ENCODE peak calls at places on chromosomes 13 and 19, in four cellular contexts. One of them, this sample, is unnamed.

GRCh38 chr13:27487776-27488175 is 37.4 kb upstream of the MTIF3 start:
- DNase-seq in astrocyte: no peak
- DNase-seq in GM06990: no peak
- DNase-seq in heart left ventricle: no peak
- DNase-seq in this sample: no peak

GRCh38 chr13:113898391-113898790 is 34.5 kb upstream of the GAS6 start:
- DNase-seq in astrocyte: no peak
- DNase-seq in GM06990: no peak
- DNase-seq in heart left ventricle: peak; percentile 11
- DNase-seq in this sample: no peak

GRCh38 chr19:13181747-13182388 is 31.7 kb downstream of the IER2 start:
- DNase-seq in astrocyte: peak; percentile 66
- DNase-seq in GM06990: peak; percentile 67
- DNase-seq in heart left ventricle: peak; percentile 80
- DNase-seq in this sample: no peak

GRCh38 chr13:27172495-27172842 is 858 bp upstream of the USP12 start:
- DNase-seq in astrocyte: no peak
- DNase-seq in GM06990: no peak
- DNase-seq in heart left ventricle: no peak
- DNase-seq in this sample: no peak

GRCh38 chr19:51259348-51260245 is 8.7 kb downstream of the SIGLECL1 start:
- DNase-seq in astrocyte: no peak
- DNase-seq in GM06990: no peak
- DNase-seq in heart left ventricle: no peak
- DNase-seq in this sample: peak; percentile 37

GRCh38 chr19:46493236-46494114 is 2.2 kb downstream of the PNMA8B start:
- DNase-seq in astrocyte: no peak
- DNase-seq in GM06990: no peak
- DNase-seq in heart left ventricle: peak; percentile 76
- DNase-seq in this sample: peak; percentile 67

GRCh38 chr13:107650081-107650701 is 565.1 kb downstream of the LIG4 start:
- DNase-seq in astrocyte: peak; percentile 25
- DNase-seq in GM06990: peak; percentile 7
- DNase-seq in heart left ventricle: peak; percentile 63
- DNase-seq in this sample: peak; percentile 76

GRCh38 chr19:42066075-42066754 is 3.8 kb downstream of the GRIK5 start:
- DNase-seq in astrocyte: peak; percentile 10
- DNase-seq in GM06990: no peak
- DNase-seq in heart left ventricle: no peak
- DNase-seq in this sample: no peak

GRCh38 chr19:45676851-45677263 is 8.8 kb downstream of the GIPR start:
- DNase-seq in astrocyte: no peak
- DNase-seq in GM06990: no peak
- DNase-seq in heart left ventricle: no peak
- DNase-seq in this sample: no peak

GRCh38 chr13:47845981-47846380 is 155.1 kb downstream of the SUCLA2 start:
- DNase-seq in astrocyte: no peak
- DNase-seq in GM06990: no peak
- DNase-seq in heart left ventricle: no peak
- DNase-seq in this sample: no peak

GRCh38 chr13:94335786-94336357 is 143.6 kb downstream of the DCT start:
- DNase-seq in astrocyte: no peak
- DNase-seq in GM06990: no peak
- DNase-seq in heart left ventricle: no peak
- DNase-seq in this sample: no peak

GRCh38 chr13:31174018-31174417 is 12.3 kb upstream of the HSPH1 start:
- DNase-seq in astrocyte: peak; percentile 30
- DNase-seq in GM06990: no peak
- DNase-seq in heart left ventricle: no peak
- DNase-seq in this sample: no peak

GRCh38 chr19:11530432-11530831 is 1.5 kb upstream of the ECSIT start:
- DNase-seq in astrocyte: peak; percentile 68
- DNase-seq in GM06990: peak; percentile 64
- DNase-seq in heart left ventricle: peak; percentile 80
- DNase-seq in this sample: peak; percentile 39

GRCh38 chr13:51935326-51936171 is 73.8 kb downstream of the CCDC70 start:
- DNase-seq in astrocyte: no peak
- DNase-seq in GM06990: no peak
- DNase-seq in heart left ventricle: no peak
- DNase-seq in this sample: peak; percentile 26

GRCh38 chr19:6219147-6219525 is 60.6 kb downstream of the MLLT1 start:
- DNase-seq in astrocyte: no peak
- DNase-seq in GM06990: no peak
- DNase-seq in heart left ventricle: peak; percentile 57
- DNase-seq in this sample: no peak

GRCh38 chr19:34995551-34995950 is 4.6 kb upstream of the GRAMD1A start:
- DNase-seq in astrocyte: no peak
- DNase-seq in GM06990: no peak
- DNase-seq in heart left ventricle: no peak
- DNase-seq in this sample: no peak

GRCh38 chr19:50712833-50713232 is 6.8 kb downstream of the SHANK1 start:
- DNase-seq in astrocyte: no peak
- DNase-seq in GM06990: no peak
- DNase-seq in heart left ventricle: no peak
- DNase-seq in this sample: no peak

GRCh38 chr13:34411177-34411576 is 530.9 kb upstream of the NBEA start:
- DNase-seq in astrocyte: no peak
- DNase-seq in GM06990: no peak
- DNase-seq in heart left ventricle: no peak
- DNase-seq in this sample: no peak

GRCh38 chr19:7815325-7815724 is 14.7 kb upstream of the EVI5L start:
- DNase-seq in astrocyte: no peak
- DNase-seq in GM06990: peak; percentile 61
- DNase-seq in heart left ventricle: no peak
- DNase-seq in this sample: no peak

GRCh38 chr13:113951246-113951999 is 22.5 kb downstream of the C13orf46 start:
- DNase-seq in astrocyte: no peak
- DNase-seq in GM06990: peak; percentile 74
- DNase-seq in heart left ventricle: peak; percentile 92
- DNase-seq in this sample: peak; percentile 74

GRCh38 chr19:33395561-33396550 is 22.3 kb downstream of the CEBPG start:
- DNase-seq in astrocyte: peak; percentile 34
- DNase-seq in GM06990: no peak
- DNase-seq in heart left ventricle: peak; percentile 60
- DNase-seq in this sample: no peak

GRCh38 chr19:51127032-51127431 is 2.3 kb downstream of the SIGLEC9 start:
- DNase-seq in astrocyte: no peak
- DNase-seq in GM06990: no peak
- DNase-seq in heart left ventricle: no peak
- DNase-seq in this sample: no peak

GRCh38 chr19:6564393-6564792 is 26.6 kb downstream of the CD70 start:
- DNase-seq in astrocyte: no peak
- DNase-seq in GM06990: no peak
- DNase-seq in heart left ventricle: no peak
- DNase-seq in this sample: no peak

GRCh38 chr19:40523322-40524047 is 53.2 kb upstream of the SHKBP1 start:
- DNase-seq in astrocyte: peak; percentile 22
- DNase-seq in GM06990: peak; percentile 43
- DNase-seq in heart left ventricle: no peak
- DNase-seq in this sample: peak; percentile 72

GRCh38 chr13:70964124-70964523 is 855.9 kb upstream of the KLHL1 start:
- DNase-seq in astrocyte: no peak
- DNase-seq in GM06990: no peak
- DNase-seq in heart left ventricle: no peak
- DNase-seq in this sample: no peak
- TF ChIP-seq CTCF in astrocyte: peak; percentile 19
- TF ChIP-seq CTCF in GM06990: peak; percentile 33
- TF ChIP-seq CTCF in heart left ventricle: no peak
- TF ChIP-seq CTCF in this sample: peak; percentile 30

GRCh38 chr19:18522124-18522861 is 423 bp upstream of the ELL start:
- DNase-seq in astrocyte: peak; percentile 99
- DNase-seq in GM06990: peak; percentile 99
- DNase-seq in heart left ventricle: peak; percentile 100
- DNase-seq in this sample: peak; percentile 100
- TF ChIP-seq CTCF in astrocyte: no peak
- TF ChIP-seq CTCF in GM06990: no peak
- TF ChIP-seq CTCF in heart left ventricle: no peak
- TF ChIP-seq CTCF in this sample: no peak

DNA sequence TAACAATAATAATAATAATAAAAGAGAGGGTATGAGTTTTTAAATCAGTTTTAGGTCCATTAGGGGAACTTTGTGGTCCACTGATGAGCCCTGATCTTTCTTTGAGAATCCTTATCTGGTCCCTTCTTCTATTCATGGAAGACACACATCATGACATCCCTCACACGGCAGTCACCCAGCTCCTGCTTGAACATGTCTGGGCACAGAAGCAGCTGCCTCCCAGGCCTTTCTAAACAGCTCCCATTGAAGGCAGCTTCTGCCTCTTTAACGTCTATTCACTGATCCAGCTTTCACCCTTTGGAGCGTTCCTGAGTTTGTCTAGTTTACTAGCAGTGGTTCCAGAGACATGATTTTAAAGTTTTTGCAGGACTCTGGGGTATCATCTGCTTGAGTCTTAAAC is 42.6 kb upstream of the STK24 start:
- DNase-seq in astrocyte: no peak
- DNase-seq in GM06990: no peak
- DNase-seq in heart left ventricle: no peak
- DNase-seq in this sample: no peak
- TF ChIP-seq CTCF in astrocyte: no peak
- TF ChIP-seq CTCF in GM06990: no peak
- TF ChIP-seq CTCF in heart left ventricle: no peak
- TF ChIP-seq CTCF in this sample: no peak

GRCh38 chr13:68923995-68924394 is 1183.6 kb upstream of the ATXN8OS start:
- DNase-seq in astrocyte: no peak
- DNase-seq in GM06990: no peak
- DNase-seq in heart left ventricle: no peak
- DNase-seq in this sample: no peak

GRCh38 chr13:68929055-68929454 is 1178.6 kb upstream of the ATXN8OS start:
- DNase-seq in astrocyte: no peak
- DNase-seq in GM06990: no peak
- DNase-seq in heart left ventricle: no peak
- DNase-seq in this sample: no peak

DNA sequence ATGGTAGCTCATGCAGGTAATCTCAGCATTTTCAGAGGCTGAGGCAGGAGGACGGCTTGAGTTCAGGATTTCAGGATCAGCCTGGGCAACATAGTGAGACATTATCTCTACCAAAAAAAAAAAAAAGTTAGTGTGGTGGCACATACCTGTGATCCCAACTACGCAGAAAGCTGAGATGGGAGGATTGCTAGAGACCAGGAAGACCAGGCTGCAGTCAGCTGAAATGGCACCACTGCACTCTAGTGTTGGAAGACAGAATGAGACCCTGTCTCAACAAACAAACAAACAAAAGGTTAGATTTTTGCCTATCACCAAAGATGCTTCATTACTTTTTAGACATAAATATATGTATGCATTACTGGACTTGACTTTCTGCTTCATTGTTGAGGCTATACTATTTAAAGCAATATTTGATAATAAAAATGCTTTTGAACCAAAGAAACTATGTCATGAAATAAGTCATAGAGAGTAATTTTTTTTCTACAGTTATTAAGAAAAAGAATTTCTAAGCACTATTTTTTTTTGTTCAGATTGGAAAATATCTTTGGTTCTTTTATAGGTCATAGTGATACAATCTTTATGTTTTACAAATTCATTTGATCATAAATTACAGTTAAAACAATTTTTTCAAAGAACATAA is 1180.1 kb upstream of the ATXN8OS start:
- DNase-seq in astrocyte: peak; percentile 14
- DNase-seq in GM06990: no peak
- DNase-seq in heart left ventricle: no peak
- DNase-seq in this sample: peak; percentile 28
- TF ChIP-seq CTCF in astrocyte: peak; percentile 55
- TF ChIP-seq CTCF in GM06990: no peak
- TF ChIP-seq CTCF in heart left ventricle: peak; percentile 25
- TF ChIP-seq CTCF in this sample: peak; percentile 70

DNA sequence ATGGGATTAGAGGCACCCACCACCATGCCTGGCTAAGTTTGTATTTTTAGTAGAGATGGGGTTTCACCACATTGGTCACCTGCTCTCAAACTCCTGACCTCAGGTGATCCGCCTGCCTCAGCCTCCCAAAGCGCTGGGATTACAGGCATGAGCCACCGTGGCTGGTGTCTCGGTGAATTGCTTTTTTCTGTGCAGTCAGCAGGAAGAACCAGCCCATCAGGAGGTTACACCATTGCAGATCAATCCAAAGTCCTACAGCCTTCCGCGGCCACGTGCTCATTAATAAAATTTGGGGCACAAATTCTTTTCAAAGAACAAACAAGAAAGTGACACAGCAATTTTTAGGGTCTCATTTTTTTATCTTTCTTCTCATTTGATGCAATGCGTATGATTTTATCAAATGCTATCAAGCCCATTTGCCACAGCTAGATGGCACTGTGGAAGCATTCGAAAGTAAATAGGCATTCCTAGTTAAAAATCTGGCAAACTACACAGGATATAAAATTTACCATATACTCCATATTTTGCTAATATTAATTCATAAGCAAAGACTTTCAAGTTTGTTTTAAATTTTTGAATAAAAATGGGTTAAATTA is 54.4 kb upstream of the ZNF835 start:
- DNase-seq in astrocyte: no peak
- DNase-seq in GM06990: no peak
- DNase-seq in heart left ventricle: no peak
- DNase-seq in this sample: no peak
- TF ChIP-seq CTCF in astrocyte: peak; percentile 10
- TF ChIP-seq CTCF in GM06990: no peak
- TF ChIP-seq CTCF in heart left ventricle: peak; percentile 32
- TF ChIP-seq CTCF in this sample: no peak